ENCODE peak calls at places on chromosomes 16 and 17, in nine cellular contexts. E, K, P, Z, T, L, X, N and F are unnamed samples. For H3K27me3, the result is how much of the 10 kb centered on the place peaks cover.

GRCh38 chr17:67434061-67434525 is 57.0 kb downstream of the PITPNC1 start:
- DNase-seq in E (no peak), K (peak), P (peak), Z (no peak), T (no peak), L (no peak), X (no peak), N (no peak), F (no peak)

GRCh38 chr17:64938925-64939474 is 19.7 kb upstream of the LRRC37A3 start:
- DNase-seq in E (no peak), K (peak), P (no peak), Z (no peak), T (peak), L (peak), X (peak), N (peak), F (no peak)

GRCh38 chr16:29820730-29821662 is 734 bp downstream of the MVP start:
- DNase-seq in E (no peak), K (no peak), P (no peak), Z (no peak), T (no peak), L (peak), X (no peak), N (peak), F (no peak)

GRCh38 chr16:18958621-18959578 is 24.8 kb upstream of the TMC7 start:
- DNase-seq in E (no peak), K (no peak), P (no peak), Z (no peak), T (peak), L (peak), X (no peak), N (no peak), F (no peak)

GRCh38 chr17:50426814-50427787 is 1.1 kb downstream of the ACSF2 start:
- DNase-seq in E (no peak), K (no peak), P (peak), Z (no peak), T (peak), L (peak), X (peak), N (peak), F (no peak)

GRCh38 chr17:57672205-57672632 is 72.9 kb downstream of the CCDC182 start:
- DNase-seq in E (peak), K (no peak), P (peak), Z (no peak), T (peak), L (peak), X (no peak), N (no peak), F (no peak)

GRCh38 chr17:42347198-42347597 is 41.0 kb downstream of the STAT3 start:
- DNase-seq in E (no peak), K (peak), P (no peak), Z (no peak), T (no peak), L (peak), X (no peak), N (no peak), F (peak)

GRCh38 chr16:61887903-61888302 is 148.3 kb downstream of the CDH8 start:
- DNase-seq in E (peak), K (no peak), P (no peak), Z (no peak), T (no peak), L (no peak), X (peak), N (peak), F (no peak)

GRCh38 chr16:73000020-73000906 is 47.7 kb downstream of the ZFHX3 start:
- DNase-seq in E (no peak), K (peak), P (no peak), Z (no peak), T (no peak), L (peak), X (no peak), N (peak), F (no peak)

GRCh38 chr16:2979669-2980226 is 498 bp downstream of the PKMYT1 start:
- DNase-seq in E (no peak), K (no peak), P (peak), Z (no peak), T (peak), L (peak), X (peak), N (no peak), F (no peak)

GRCh38 chr16:50213939-50214519 is 52.3 kb upstream of the ADCY7 start:
- DNase-seq in E (no peak), K (peak), P (no peak), Z (no peak), T (no peak), L (peak), X (peak), N (peak), F (no peak)

GRCh38 chr16:10356870-10357842 is 28.7 kb upstream of the ATF7IP2 start:
- DNase-seq in E (no peak), K (no peak), P (no peak), Z (no peak), T (no peak), L (no peak), X (no peak), N (no peak), F (no peak)

GRCh38 chr16:4351880-4352279 is 759 bp upstream of the PAM16 start:
- DNase-seq in E (no peak), K (no peak), P (no peak), Z (no peak), T (no peak), L (peak), X (no peak), N (peak), F (no peak)

GRCh38 chr16:56995136-56995805 is 5.9 kb downstream of the NLRC5 start:
- DNase-seq in E (no peak), K (no peak), P (no peak), Z (no peak), T (no peak), L (no peak), X (no peak), N (no peak), F (no peak)

GRCh38 chr17:49817993-49818392 is 29.5 kb downstream of the KAT7 start:
- DNase-seq in E (no peak), K (no peak), P (peak), Z (no peak), T (no peak), L (no peak), X (no peak), N (no peak), F (no peak)

GRCh38 chr16:84043486-84044107 is 1.0 kb upstream of the SLC38A8 start:
- DNase-seq in E (no peak), K (no peak), P (no peak), Z (no peak), T (no peak), L (no peak), X (no peak), N (no peak), F (no peak)

GRCh38 chr17:82237746-82238561 is 9.1 kb downstream of the SLC16A3 start:
- DNase-seq in E (no peak), K (no peak), P (no peak), Z (peak), T (no peak), L (no peak), X (no peak), N (no peak), F (no peak)

GRCh38 chr17:82831818-82832200 is 8.0 kb downstream of the ZNF750 start:
- DNase-seq in E (no peak), K (no peak), P (no peak), Z (no peak), T (no peak), L (no peak), X (no peak), N (no peak), F (no peak)

GRCh38 chr16:78200023-78200389 is 100.6 kb downstream of the WWOX start:
- DNase-seq in E (no peak), K (no peak), P (no peak), Z (no peak), T (no peak), L (no peak), X (no peak), N (no peak), F (no peak)

GRCh38 chr16:49602201-49603041 is 228.8 kb downstream of the C16orf78 start:
- DNase-seq in E (no peak), K (no peak), P (no peak), Z (no peak), T (no peak), L (peak), X (no peak), N (no peak), F (no peak)

GRCh38 chr16:15597822-15598647 is 44.9 kb downstream of the MARF1 start:
- DNase-seq in E (no peak), K (no peak), P (no peak), Z (no peak), T (no peak), L (no peak), X (no peak), N (no peak), F (no peak)

GRCh38 chr16:71807905-71808592 is 585 bp downstream of the AP1G1 start:
- DNase-seq in E (no peak), K (no peak), P (no peak), Z (no peak), T (peak), L (peak), X (no peak), N (no peak), F (no peak)

GRCh38 chr16:50372611-50373344 is 4.0 kb upstream of the BRD7 start:
- DNase-seq in E (no peak), K (no peak), P (no peak), Z (no peak), T (no peak), L (peak), X (no peak), N (peak), F (peak)

GRCh38 chr17:80889897-80890550 is 101.6 kb upstream of the CHMP6 start:
- DNase-seq in E (no peak), K (no peak), P (no peak), Z (no peak), T (no peak), L (no peak), X (no peak), N (no peak), F (no peak)

GRCh38 chr17:50464736-50465135 is 3.9 kb downstream of the CHAD start:
- DNase-seq in E (no peak), K (no peak), P (no peak), Z (no peak), T (no peak), L (no peak), X (no peak), N (no peak), F (no peak)

GRCh38 chr17:55632236-55632635 is 90.4 kb downstream of the TMEM100 start:
- DNase-seq in E (no peak), K (no peak), P (no peak), Z (no peak), T (no peak), L (no peak), X (no peak), N (no peak), F (no peak)

GRCh38 chr16:15502041-15502725 is 67.8 kb downstream of the BMERB1 start:
- DNase-seq in E (peak), K (no peak), P (no peak), Z (peak), T (no peak), L (peak), X (no peak), N (peak), F (no peak)

GRCh38 chr17:79362086-79362995 is 248.5 kb downstream of the RBFOX3 start:
- DNase-seq in E (no peak), K (no peak), P (no peak), Z (no peak), T (no peak), L (no peak), X (no peak), N (no peak), F (no peak)

GRCh38 chr16:50096791-50097190 is 31.0 kb downstream of the HEATR3 start:
- DNase-seq in E (no peak), K (no peak), P (no peak), Z (no peak), T (no peak), L (peak), X (no peak), N (no peak), F (no peak)

GRCh38 chr17:34769049-34769448 is 189.7 kb downstream of the TMEM132E start:
- DNase-seq in E (no peak), K (no peak), P (no peak), Z (peak), T (no peak), L (no peak), X (no peak), N (no peak), F (no peak)

GRCh38 chr16:1413684-1414531 is 596 bp downstream of the UNKL start:
- DNase-seq in E (no peak), K (peak), P (peak), Z (no peak), T (peak), L (peak), X (peak), N (peak), F (no peak)

GRCh38 chr17:34852141-34852540 is 109.1 kb downstream of the CCT6B start:
- DNase-seq in E (no peak), K (no peak), P (no peak), Z (no peak), T (no peak), L (no peak), X (no peak), N (no peak), F (no peak)

GRCh38 chr17:153851-154250 is 16.5 kb downstream of the SCGB1C2 start:
- DNase-seq in E (no peak), K (no peak), P (no peak), Z (peak), T (no peak), L (no peak), X (no peak), N (no peak), F (no peak)

GRCh38 chr16:87602821-87603683 is 744 bp downstream of the JPH3 start:
- DNase-seq in E (no peak), K (no peak), P (no peak), Z (no peak), T (peak), L (peak), X (no peak), N (no peak), F (no peak)

GRCh38 chr17:47888293-47888692 is 7.7 kb upstream of the SP2 start:
- DNase-seq in E (no peak), K (no peak), P (no peak), Z (no peak), T (no peak), L (no peak), X (no peak), N (no peak), F (no peak)
- H3K27me3 ChIP-seq in E (under half), K (under half), P (under half), Z (under half), T (under half), L (under half), X (under half), N (under half), F (under half)

DNA sequence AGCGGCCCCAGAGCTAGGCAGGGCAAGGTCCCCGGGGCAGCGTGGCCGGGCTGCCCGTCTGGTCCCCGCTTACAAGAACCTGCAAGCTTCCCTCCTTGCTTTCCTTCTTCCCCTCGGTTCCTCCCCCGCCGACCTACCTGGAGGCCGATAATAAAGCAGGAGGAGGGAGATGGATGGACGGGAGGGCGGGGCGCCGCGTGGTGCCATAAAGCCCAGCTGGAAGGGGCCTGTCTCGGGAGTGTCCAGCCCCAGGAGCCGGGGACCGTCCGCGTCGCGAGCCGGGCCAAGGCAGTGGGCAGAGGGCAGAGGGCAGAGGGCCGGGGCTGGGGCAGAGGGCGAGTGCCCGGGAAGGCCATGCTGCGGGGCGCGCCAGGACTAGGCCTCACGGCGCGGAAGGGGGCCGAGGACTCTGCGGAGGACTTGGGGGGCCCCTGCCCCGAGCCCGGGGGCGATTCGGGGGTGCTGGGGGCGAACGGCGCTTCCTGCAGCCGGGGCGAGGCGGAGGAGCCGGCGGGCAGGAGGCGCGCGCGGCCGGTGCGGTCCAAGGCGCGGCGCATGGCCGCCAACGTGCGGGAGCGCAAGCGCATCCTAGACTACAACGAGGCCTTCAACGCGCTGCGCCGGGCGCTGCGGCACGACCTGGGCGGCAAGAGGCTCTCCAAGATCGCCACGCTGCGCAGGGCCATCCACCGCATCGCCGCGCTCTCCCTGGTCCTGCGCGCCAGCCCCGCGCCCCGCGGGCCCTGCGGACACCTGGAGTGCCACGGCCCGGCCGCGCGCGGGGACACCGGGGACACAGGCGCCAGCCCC is at the start of gene BHLHA9:
- DNase-seq in E (no peak), K (no peak), P (no peak), Z (no peak), T (no peak), L (peak), X (no peak), N (no peak), F (no peak)
- H3K27me3 ChIP-seq in E (under half), K (under half), P (under half), Z (under half), T (under half), L (under half), X (under half), N (under half), F (under half)

DNA sequence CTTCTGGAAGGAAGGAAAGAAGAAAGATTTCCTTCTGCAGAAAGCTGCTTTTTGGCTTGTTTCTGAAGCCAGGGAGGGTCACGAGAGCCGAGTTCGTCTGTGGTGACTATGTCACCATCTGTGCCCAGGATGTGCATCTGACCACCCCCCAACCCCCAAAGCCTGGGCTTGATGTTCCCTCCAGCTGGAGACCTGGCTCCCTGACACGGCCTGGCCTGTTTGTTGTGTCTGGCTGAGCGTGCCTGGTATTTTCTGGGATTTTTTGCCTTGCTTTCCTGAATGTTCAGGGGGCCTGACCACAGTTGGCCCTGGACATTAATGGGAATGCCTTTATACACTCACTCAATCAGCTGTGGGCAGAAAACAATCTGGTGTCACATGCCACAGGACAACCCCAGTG is 38.9 kb downstream of the LGALS9 start:
- DNase-seq in E (no peak), K (no peak), P (no peak), Z (no peak), T (no peak), L (no peak), X (no peak), N (no peak), F (no peak)
- H3K27me3 ChIP-seq in E (under half), K (under half), P (under half), Z (under half), T (under half), L (under half), X (under half), N (under half), F (under half)

GRCh38 chr17:38584350-38584925 is 21.3 kb downstream of the SRCIN1 start:
- DNase-seq in E (no peak), K (peak), P (peak), Z (no peak), T (peak), L (peak), X (peak), N (peak), F (no peak)
- H3K27me3 ChIP-seq in E (half or more), K (under half), P (under half), Z (under half), T (under half), L (half or more), X (under half), N (under half), F (under half)

GRCh38 chr17:48575066-48575582 is 3.0 kb downstream of the HOXB4 start:
- DNase-seq in E (no peak), K (no peak), P (no peak), Z (no peak), T (no peak), L (no peak), X (no peak), N (peak), F (no peak)

GRCh38 chr17:48577330-48577945 is 712 bp downstream of the HOXB4 start:
- DNase-seq in E (peak), K (no peak), P (no peak), Z (no peak), T (no peak), L (no peak), X (peak), N (peak), F (no peak)

GRCh38 chr17:48574523-48575065 is 3.6 kb downstream of the HOXB4 start:
- DNase-seq in E (no peak), K (no peak), P (no peak), Z (no peak), T (no peak), L (no peak), X (no peak), N (no peak), F (no peak)

GRCh38 chr17:48576479-48577309 is 1.5 kb downstream of the HOXB4 start:
- DNase-seq in E (no peak), K (no peak), P (no peak), Z (no peak), T (no peak), L (no peak), X (no peak), N (peak), F (no peak)

GRCh38 chr17:48575673-48576478 is 2.3 kb downstream of the HOXB4 start:
- DNase-seq in E (no peak), K (no peak), P (no peak), Z (no peak), T (no peak), L (no peak), X (no peak), N (no peak), F (no peak)
- H3K27me3 ChIP-seq in E (under half), K (under half), P (under half), Z (under half), T (half or more), L (under half), X (under half), N (under half), F (under half)

GRCh38 chr16:12971216-12971615 is 69.8 kb downstream of the SHISA9 start:
- DNase-seq in E (peak), K (no peak), P (peak), Z (no peak), T (peak), L (peak), X (no peak), N (peak), F (no peak)
- H3K27me3 ChIP-seq in E (under half), K (under half), P (under half), Z (under half), T (under half), L (under half), X (under half), N (under half), F (under half)